ENCODE peak calls at places on chromosomes 4 and X, in nine cellular contexts. E, V, B, J, Q, I, C, G and D are unnamed samples.

GRCh38 chr4:123415977-123416376 is 19.4 kb downstream of the SPRY1 start:
- DNase-seq in E (no peak), V (no peak), B (no peak), J (no peak), Q (peak; percentile 74), I (no peak), C (no peak), G (no peak), D (no peak)

GRCh38 chr4:169484485-169484884 is 127.9 kb downstream of the NEK1 start:
- DNase-seq in E (no peak), V (no peak), B (no peak), J (no peak), Q (peak; percentile 13), I (no peak), C (no peak), G (no peak), D (no peak)

GRCh38 chr4:70747874-70748273 is 26.1 kb downstream of the RUFY3 start:
- DNase-seq in E (no peak), V (no peak), B (no peak), J (no peak), Q (no peak), I (no peak), C (no peak), G (no peak), D (no peak)

GRCh38 chrX:74613350-74614192 is 853 bp downstream of the RLIM start:
- DNase-seq in E (no peak), V (no peak), B (no peak), J (no peak), Q (peak; percentile 54), I (peak; percentile 19), C (peak; percentile 24), G (peak; percentile 26), D (no peak)

GRCh38 chr4:165011403-165011802 is 20.4 kb upstream of the TRIM60 start:
- DNase-seq in E (no peak), V (no peak), B (no peak), J (no peak), Q (no peak), I (no peak), C (no peak), G (no peak), D (no peak)

GRCh38 chr4:107736037-107736436 is 16.0 kb upstream of the PAPSS1 start:
- DNase-seq in E (no peak), V (no peak), B (no peak), J (no peak), Q (no peak), I (no peak), C (no peak), G (no peak), D (no peak)

GRCh38 chr4:8332891-8333331 is 63.4 kb downstream of the HTRA3 start:
- DNase-seq in E (no peak), V (no peak), B (no peak), J (no peak), Q (no peak), I (no peak), C (no peak), G (peak; percentile 8), D (peak; percentile 12)

GRCh38 chr4:73661646-73662119 is 41.4 kb upstream of the RASSF6 start:
- DNase-seq in E (no peak), V (no peak), B (no peak), J (no peak), Q (peak; percentile 80), I (no peak), C (no peak), G (no peak), D (no peak)

GRCh38 chrX:36961590-36961989 is 46.6 kb upstream of the FAM47C start:
- DNase-seq in E (no peak), V (no peak), B (no peak), J (no peak), Q (no peak), I (no peak), C (no peak), G (no peak), D (no peak)

DNA sequence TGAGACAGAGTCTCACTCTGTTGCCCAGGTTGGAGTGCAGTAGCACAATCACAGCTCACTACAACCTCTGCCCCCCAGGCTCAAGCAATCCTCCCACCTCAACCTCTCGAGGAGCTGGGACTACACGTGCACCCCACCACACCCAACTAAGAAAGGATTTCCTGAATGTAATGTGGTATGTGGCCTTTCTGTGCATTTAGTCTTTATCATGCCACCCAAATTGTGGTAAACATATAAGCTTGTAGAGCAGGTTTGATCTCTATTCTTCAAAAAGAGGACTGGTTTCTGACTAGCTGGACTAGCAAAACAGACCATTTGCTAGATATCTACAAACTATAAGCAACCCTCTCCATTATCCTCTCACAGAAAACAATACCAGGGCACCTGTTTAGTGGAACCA is 33.6 kb downstream of the ELOVL6 start:
- DNase-seq in E (no peak), V (no peak), B (no peak), J (no peak), Q (no peak), I (no peak), C (no peak), G (no peak), D (no peak)
- H3K4me1 ChIP-seq in E (peaks cover 6% of the 10 kb centered on the region), V (no peaks in the 10 kb centered on the region), B (no peaks in the 10 kb centered on the region), J (no peaks in the 10 kb centered on the region), Q (peaks cover 42% of the 10 kb centered on the region), I (peaks cover 13% of the 10 kb centered on the region), C (peaks cover 12% of the 10 kb centered on the region), G (peaks cover 4% of the 10 kb centered on the region), D (no peaks in the 10 kb centered on the region)

GRCh38 chrX:110284159-110284558 is 33.7 kb downstream of the AMMECR1 start:
- DNase-seq in E (no peak), V (no peak), B (no peak), J (no peak), Q (peak; percentile 61), I (no peak), C (no peak), G (no peak), D (no peak)

GRCh38 chrX:110287605-110288004 is 30.3 kb downstream of the AMMECR1 start:
- DNase-seq in E (no peak), V (no peak), B (no peak), J (no peak), Q (peak; percentile 51), I (no peak), C (no peak), G (no peak), D (no peak)

GRCh38 chrX:110282922-110283321 is 35.0 kb downstream of the AMMECR1 start:
- DNase-seq in E (no peak), V (no peak), B (no peak), J (no peak), Q (no peak), I (no peak), C (no peak), G (no peak), D (no peak)

GRCh38 chrX:110281377-110281776 is 36.5 kb downstream of the AMMECR1 start:
- DNase-seq in E (no peak), V (no peak), B (no peak), J (no peak), Q (no peak), I (no peak), C (no peak), G (no peak), D (no peak)

DNA sequence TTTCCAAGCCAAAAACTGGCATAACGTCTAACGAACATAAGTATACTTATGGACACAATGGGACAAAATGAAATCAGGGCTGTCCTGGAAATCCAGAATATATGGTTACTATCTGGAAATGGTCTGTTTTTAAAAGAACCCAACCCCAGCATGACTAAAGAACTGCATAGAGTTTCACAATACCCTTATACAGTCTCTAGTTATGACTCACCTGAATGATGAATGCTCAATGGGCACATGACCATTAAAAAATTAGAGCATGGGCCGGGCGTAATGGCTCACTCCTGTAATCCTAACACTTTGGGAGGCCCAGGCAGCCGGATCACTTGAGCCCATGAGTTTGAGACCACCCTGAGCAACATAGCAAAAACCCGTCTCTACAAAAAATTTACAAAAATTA is 31.8 kb downstream of the AMMECR1 start:
- DNase-seq in E (no peak), V (no peak), B (no peak), J (no peak), Q (peak; percentile 81), I (no peak), C (no peak), G (no peak), D (peak; percentile 14)
- H3K4me1 ChIP-seq in E (no peaks in the 10 kb centered on the region), V (no peaks in the 10 kb centered on the region), B (no peaks in the 10 kb centered on the region), J (no peaks in the 10 kb centered on the region), Q (peaks cover 39% of the 10 kb centered on the region), I (no peaks in the 10 kb centered on the region), C (no peaks in the 10 kb centered on the region), G (no peaks in the 10 kb centered on the region), D (no peaks in the 10 kb centered on the region)

DNA sequence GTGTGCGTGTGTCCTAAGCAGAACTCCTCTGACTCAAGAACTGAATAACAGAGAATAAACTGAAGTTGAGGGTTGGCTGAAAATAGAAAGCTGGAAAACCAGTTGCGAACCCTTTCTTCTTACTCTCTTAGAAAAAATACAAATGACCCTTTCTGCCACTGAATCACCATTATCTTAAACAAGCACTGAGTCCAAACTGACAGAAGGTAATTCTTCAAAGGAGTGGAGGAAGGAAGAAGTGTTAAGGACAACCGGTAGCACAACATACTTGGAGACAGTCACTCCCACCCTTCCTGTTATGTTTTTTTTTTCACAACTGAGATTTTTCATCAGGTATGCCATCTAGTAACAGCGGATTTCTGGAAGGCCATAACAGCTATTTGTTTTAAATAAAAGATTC is 38.1 kb downstream of the HELQ start:
- DNase-seq in E (no peak), V (no peak), B (no peak), J (no peak), Q (no peak), I (no peak), C (no peak), G (no peak), D (no peak)
- H3K4me1 ChIP-seq in E (no peaks in the 10 kb centered on the region), V (no peaks in the 10 kb centered on the region), B (no peaks in the 10 kb centered on the region), J (no peaks in the 10 kb centered on the region), Q (no peaks in the 10 kb centered on the region), I (no peaks in the 10 kb centered on the region), C (no peaks in the 10 kb centered on the region), G (no peaks in the 10 kb centered on the region), D (no peaks in the 10 kb centered on the region)

GRCh38 chr4:183356173-183356825 is 34.1 kb upstream of the CLDN24 start:
- DNase-seq in E (no peak), V (no peak), B (no peak), J (no peak), Q (no peak), I (no peak), C (no peak), G (peak; percentile 18), D (no peak)

GRCh38 chr4:183352546-183352945 is 30.3 kb upstream of the CLDN24 start:
- DNase-seq in E (no peak), V (no peak), B (no peak), J (no peak), Q (no peak), I (no peak), C (no peak), G (peak; percentile 7), D (no peak)

GRCh38 chr4:183354213-183354612 is 32.0 kb upstream of the CLDN24 start:
- DNase-seq in E (no peak), V (no peak), B (no peak), J (no peak), Q (no peak), I (no peak), C (no peak), G (no peak), D (no peak)

GRCh38 chr4:183355405-183355804 is 33.2 kb upstream of the CLDN24 start:
- DNase-seq in E (no peak), V (no peak), B (no peak), J (no peak), Q (peak; percentile 6), I (no peak), C (no peak), G (no peak), D (no peak)

DNA sequence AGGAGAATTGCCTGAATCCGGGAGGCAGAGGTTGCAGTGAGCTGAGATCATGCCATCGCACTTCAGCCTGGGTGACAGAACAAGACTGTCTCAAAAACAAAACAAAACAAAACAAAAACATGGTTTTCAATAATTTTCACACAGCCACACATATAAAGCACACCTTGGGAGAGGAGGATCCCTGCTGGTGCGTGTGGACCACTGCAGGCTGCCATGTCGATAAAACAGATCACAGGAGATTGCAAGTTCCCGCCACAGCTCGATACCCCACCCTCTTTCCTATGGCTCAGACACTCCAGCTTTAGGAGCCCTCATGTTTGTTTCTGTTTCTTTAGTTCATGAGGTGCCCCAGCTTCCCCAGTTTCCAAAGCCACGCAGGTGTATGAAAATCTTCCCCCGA is 31.3 kb upstream of the CLDN24 start:
- DNase-seq in E (no peak), V (no peak), B (no peak), J (no peak), Q (no peak), I (no peak), C (no peak), G (no peak), D (no peak)
- H3K4me1 ChIP-seq in E (peaks cover 7% of the 10 kb centered on the region), V (no peaks in the 10 kb centered on the region), B (no peaks in the 10 kb centered on the region), J (no peaks in the 10 kb centered on the region), Q (peaks cover 23% of the 10 kb centered on the region), I (no peaks in the 10 kb centered on the region), C (no peaks in the 10 kb centered on the region), G (peaks cover 10% of the 10 kb centered on the region), D (no peaks in the 10 kb centered on the region)